ENCODE peak calls at places on chromosomes 13 and 19, in ten cellular contexts. W is mammary epithelial cell, H is gastrocnemius medialis, T is prostate gland, G is IMR-90, Z is mucosa of descending colon, I is brain microvascular endothelial cell, B is PC-3, L is Peyer's patch, P is breast epithelium. R is an unnamed sample. For H3K36me3, the result is how much of the 10 kb centered on the place peaks cover.

GRCh38 chr19:11279505-11280236 is 16.3 kb upstream of the TSPAN16 start:
- DNase-seq in W (no peak), H (no peak), T (no peak), G (no peak), Z (no peak), I (no peak), B (no peak), L (no peak), P (no peak), R (no peak)

GRCh38 chr13:51806571-51806970 is 2.6 kb upstream of the DHRS12 start:
- DNase-seq in W (no peak), H (no peak), T (no peak), G (peak), Z (no peak), I (peak), B (peak), L (no peak), P (no peak), R (peak)

GRCh38 chr13:64753606-64754005 is 2476.5 kb downstream of the PCDH9 start:
- DNase-seq in W (no peak), H (no peak), T (no peak), G (peak), Z (no peak), I (no peak), B (no peak), L (no peak), P (no peak), R (peak)

GRCh38 chr13:98476538-98476966 is 100.4 kb downstream of the STK24 start:
- DNase-seq in W (peak), H (no peak), T (no peak), G (peak), Z (peak), I (peak), B (peak), L (peak), P (peak), R (peak)

GRCh38 chr19:55649579-55650557 is 1.9 kb downstream of the CCDC106 start:
- DNase-seq in W (no peak), H (no peak), T (no peak), G (no peak), Z (no peak), I (no peak), B (no peak), L (no peak), P (no peak), R (no peak)

GRCh38 chr13:27639186-27639585 is 17.5 kb downstream of the POLR1D start:
- DNase-seq in W (no peak), H (no peak), T (no peak), G (no peak), Z (no peak), I (no peak), B (no peak), L (no peak), P (no peak), R (no peak)

GRCh38 chr13:59948686-59949085 is 215.0 kb downstream of the DIAPH3 start:
- DNase-seq in W (no peak), H (no peak), T (no peak), G (no peak), Z (no peak), I (no peak), B (no peak), L (no peak), P (no peak), R (no peak)

GRCh38 chr19:18450934-18451836 is 13.3 kb upstream of the ISYNA1 start:
- DNase-seq in W (no peak), H (peak), T (peak), G (peak), Z (peak), I (peak), B (peak), L (peak), P (peak), R (no peak)

GRCh38 chr13:99978781-99979452 is 2.7 kb upstream of the ZIC2 start:
- DNase-seq in W (no peak), H (no peak), T (no peak), G (no peak), Z (no peak), I (no peak), B (no peak), L (no peak), P (peak), R (no peak)

GRCh38 chr13:25881136-25881926 is 170.5 kb downstream of the SHISA2 start:
- DNase-seq in W (no peak), H (no peak), T (no peak), G (no peak), Z (no peak), I (no peak), B (no peak), L (no peak), P (no peak), R (no peak)

GRCh38 chr13:48000559-48001126 is 430 bp downstream of the SUCLA2 start:
- DNase-seq in W (peak), H (no peak), T (peak), G (peak), Z (no peak), I (no peak), B (peak), L (peak), P (no peak), R (peak)

GRCh38 chr13:73228546-73228945 is 169.7 kb downstream of the KLF5 start:
- DNase-seq in W (peak), H (no peak), T (no peak), G (peak), Z (no peak), I (no peak), B (peak), L (no peak), P (no peak), R (peak)

GRCh38 chr13:111122056-111122455 is 6.9 kb downstream of the ARHGEF7 start:
- DNase-seq in W (no peak), H (peak), T (no peak), G (peak), Z (no peak), I (no peak), B (no peak), L (no peak), P (no peak), R (no peak)

GRCh38 chr19:7597689-7598088 is 2.0 kb downstream of the CAMSAP3 start:
- DNase-seq in W (no peak), H (no peak), T (no peak), G (no peak), Z (no peak), I (no peak), B (peak), L (no peak), P (no peak), R (no peak)

GRCh38 chr13:52371736-52372247 is 34.2 kb downstream of the THSD1 start:
- DNase-seq in W (peak), H (no peak), T (no peak), G (peak), Z (no peak), I (peak), B (peak), L (no peak), P (no peak), R (peak)

GRCh38 chr13:35769812-35770211 is 293.3 kb upstream of the MAB21L1 start:
- DNase-seq in W (no peak), H (no peak), T (no peak), G (no peak), Z (no peak), I (no peak), B (no peak), L (no peak), P (no peak), R (no peak)
- H3K4me3 ChIP-seq in W (no peak), H (no peak), T (no peak), G (no peak), Z (no peak), I (no peak), B (no peak), L (no peak), P (no peak), R (no peak)

GRCh38 chr19:2550431-2551171 is 74.7 kb downstream of the GADD45B start:
- DNase-seq in W (no peak), H (peak), T (no peak), G (no peak), Z (no peak), I (no peak), B (no peak), L (no peak), P (no peak), R (no peak)
- TF ChIP-seq CTCF in W (no peak), H (peak), T (no peak), G (no peak), Z (no peak), I (no peak), B (no peak), L (no peak), P (no peak), R (no peak)

GRCh38 chr13:54682184-54682583 is 1653.6 kb downstream of the OLFM4 start:
- DNase-seq in W (no peak), H (no peak), T (no peak), G (no peak), Z (no peak), I (no peak), B (no peak), L (no peak), P (no peak), R (no peak)
- H3K36me3 ChIP-seq in W (under half), H (under half), T (under half), G (under half), Z (under half), I (under half), B (under half), L (under half), P (under half), R (under half)

GRCh38 chr13:33087790-33088189 is 71.6 kb downstream of the KL start:
- DNase-seq in W (no peak), H (no peak), T (no peak), G (no peak), Z (no peak), I (no peak), B (peak), L (no peak), P (no peak), R (no peak)

GRCh38 chr13:33089311-33089710 is 73.1 kb downstream of the KL start:
- DNase-seq in W (no peak), H (no peak), T (no peak), G (no peak), Z (no peak), I (no peak), B (no peak), L (no peak), P (no peak), R (no peak)

GRCh38 chr13:33090755-33091454 is 74.7 kb downstream of the KL start:
- DNase-seq in W (no peak), H (no peak), T (no peak), G (no peak), Z (no peak), I (no peak), B (no peak), L (no peak), P (no peak), R (no peak)

GRCh38 chr13:33096886-33097610 is 80.8 kb downstream of the KL start:
- DNase-seq in W (no peak), H (no peak), T (no peak), G (no peak), Z (no peak), I (no peak), B (no peak), L (no peak), P (no peak), R (no peak)

GRCh38 chr13:33092422-33092987 is 76.3 kb downstream of the KL start:
- DNase-seq in W (no peak), H (no peak), T (no peak), G (no peak), Z (no peak), I (no peak), B (no peak), L (no peak), P (no peak), R (no peak)
- H3K4me3 ChIP-seq in W (no peak), H (no peak), T (no peak), G (no peak), Z (no peak), I (no peak), B (no peak), L (no peak), P (no peak), R (no peak)